ENCODE peak calls at places on chromosomes 16 and 17, in seven cellular contexts. One of them, this sample, is unnamed.

GRCh38 chr17:37239690-37240344 is 136.0 kb upstream of the C17orf78 start:
- DNase-seq in GM12891: no peak
- DNase-seq in HCT116: peak; percentile 3
- DNase-seq in H1: no peak
- DNase-seq in sigmoid colon: no peak
- DNase-seq in HepG2: peak; percentile 8
- DNase-seq in stomach: no peak
- DNase-seq in this sample: no peak

GRCh38 chr16:65285128-65286120 is 163.6 kb upstream of the CDH11 start:
- DNase-seq in GM12891: no peak
- DNase-seq in HCT116: no peak
- DNase-seq in H1: no peak
- DNase-seq in sigmoid colon: no peak
- DNase-seq in HepG2: no peak
- DNase-seq in stomach: no peak
- DNase-seq in this sample: no peak

GRCh38 chr16:1461146-1461545 is 13.7 kb downstream of the CLCN7 start:
- DNase-seq in GM12891: no peak
- DNase-seq in HCT116: no peak
- DNase-seq in H1: no peak
- DNase-seq in sigmoid colon: no peak
- DNase-seq in HepG2: no peak
- DNase-seq in stomach: no peak
- DNase-seq in this sample: no peak

GRCh38 chr16:79307214-79307613 is 293.3 kb downstream of the MAF start:
- DNase-seq in GM12891: no peak
- DNase-seq in HCT116: no peak
- DNase-seq in H1: no peak
- DNase-seq in sigmoid colon: peak; percentile 79
- DNase-seq in HepG2: no peak
- DNase-seq in stomach: no peak
- DNase-seq in this sample: no peak

GRCh38 chr16:46884513-46885293 is 541 bp downstream of the GPT2 start:
- DNase-seq in GM12891: no peak
- DNase-seq in HCT116: no peak
- DNase-seq in H1: no peak
- DNase-seq in sigmoid colon: no peak
- DNase-seq in HepG2: no peak
- DNase-seq in stomach: no peak
- DNase-seq in this sample: no peak

GRCh38 chr16:28935333-28935732 is 3.6 kb downstream of the CD19 start:
- DNase-seq in GM12891: no peak
- DNase-seq in HCT116: no peak
- DNase-seq in H1: no peak
- DNase-seq in sigmoid colon: no peak
- DNase-seq in HepG2: no peak
- DNase-seq in stomach: no peak
- DNase-seq in this sample: no peak

GRCh38 chr17:51165680-51166197 is 472 bp upstream of the NME2 start:
- DNase-seq in GM12891: peak; percentile 42
- DNase-seq in HCT116: no peak
- DNase-seq in H1: no peak
- DNase-seq in sigmoid colon: peak; percentile 73
- DNase-seq in HepG2: no peak
- DNase-seq in stomach: peak; percentile 28
- DNase-seq in this sample: no peak

GRCh38 chr17:56592487-56593072 is 919 bp upstream of the NOG start:
- DNase-seq in GM12891: peak; percentile 81
- DNase-seq in HCT116: no peak
- DNase-seq in H1: no peak
- DNase-seq in sigmoid colon: no peak
- DNase-seq in HepG2: peak; percentile 11
- DNase-seq in stomach: peak; percentile 64
- DNase-seq in this sample: peak; percentile 22

GRCh38 chr17:78362671-78363070 is 2.8 kb upstream of the SOCS3 start:
- DNase-seq in GM12891: no peak
- DNase-seq in HCT116: no peak
- DNase-seq in H1: no peak
- DNase-seq in sigmoid colon: no peak
- DNase-seq in HepG2: no peak
- DNase-seq in stomach: no peak
- DNase-seq in this sample: no peak

GRCh38 chr17:77882481-77883212 is 75.9 kb upstream of the TNRC6C start:
- DNase-seq in GM12891: no peak
- DNase-seq in HCT116: no peak
- DNase-seq in H1: no peak
- DNase-seq in sigmoid colon: peak; percentile 77
- DNase-seq in HepG2: peak; percentile 18
- DNase-seq in stomach: peak; percentile 44
- DNase-seq in this sample: peak; percentile 26

GRCh38 chr16:49936791-49937190 is 80.9 kb upstream of the ZNF423 start:
- DNase-seq in GM12891: no peak
- DNase-seq in HCT116: no peak
- DNase-seq in H1: no peak
- DNase-seq in sigmoid colon: no peak
- DNase-seq in HepG2: no peak
- DNase-seq in stomach: no peak
- DNase-seq in this sample: no peak

GRCh38 chr16:23535901-23536300 is 21.2 kb downstream of the EARS2 start:
- DNase-seq in GM12891: no peak
- DNase-seq in HCT116: no peak
- DNase-seq in H1: no peak
- DNase-seq in sigmoid colon: no peak
- DNase-seq in HepG2: no peak
- DNase-seq in stomach: no peak
- DNase-seq in this sample: no peak

GRCh38 chr16:457732-458400 is 32.4 kb downstream of the RAB11FIP3 start:
- DNase-seq in GM12891: no peak
- DNase-seq in HCT116: no peak
- DNase-seq in H1: no peak
- DNase-seq in sigmoid colon: no peak
- DNase-seq in HepG2: no peak
- DNase-seq in stomach: no peak
- DNase-seq in this sample: no peak

GRCh38 chr17:73261952-73262675 is 434 bp upstream of the CPSF4L start:
- DNase-seq in GM12891: no peak
- DNase-seq in HCT116: no peak
- DNase-seq in H1: peak; percentile 19
- DNase-seq in sigmoid colon: peak; percentile 67
- DNase-seq in HepG2: peak; percentile 93
- DNase-seq in stomach: peak; percentile 76
- DNase-seq in this sample: peak; percentile 77

GRCh38 chr17:5097101-5097834 is 14.4 kb downstream of the ZNF232 start:
- DNase-seq in GM12891: no peak
- DNase-seq in HCT116: no peak
- DNase-seq in H1: peak; percentile 69
- DNase-seq in sigmoid colon: peak; percentile 82
- DNase-seq in HepG2: no peak
- DNase-seq in stomach: peak; percentile 30
- DNase-seq in this sample: no peak

GRCh38 chr16:58037365-58038057 is 12.0 kb downstream of the MMP15 start:
- DNase-seq in GM12891: no peak
- DNase-seq in HCT116: no peak
- DNase-seq in H1: no peak
- DNase-seq in sigmoid colon: no peak
- DNase-seq in HepG2: no peak
- DNase-seq in stomach: no peak
- DNase-seq in this sample: no peak

GRCh38 chr17:69406906-69407305 is 7.6 kb upstream of the MAP2K6 start:
- DNase-seq in GM12891: no peak
- DNase-seq in HCT116: no peak
- DNase-seq in H1: no peak
- DNase-seq in sigmoid colon: no peak
- DNase-seq in HepG2: no peak
- DNase-seq in stomach: no peak
- DNase-seq in this sample: no peak

GRCh38 chr16:50933257-50933656 is 191.4 kb downstream of the CYLD start:
- DNase-seq in GM12891: no peak
- DNase-seq in HCT116: no peak
- DNase-seq in H1: no peak
- DNase-seq in sigmoid colon: no peak
- DNase-seq in HepG2: no peak
- DNase-seq in stomach: no peak
- DNase-seq in this sample: no peak

GRCh38 chr17:35160354-35161201 is 13.0 kb downstream of the UNC45B start:
- DNase-seq in GM12891: no peak
- DNase-seq in HCT116: no peak
- DNase-seq in H1: no peak
- DNase-seq in sigmoid colon: no peak
- DNase-seq in HepG2: no peak
- DNase-seq in stomach: no peak
- DNase-seq in this sample: no peak

GRCh38 chr17:50443492-50444051 is 17.6 kb downstream of the ACSF2 start:
- DNase-seq in GM12891: no peak
- DNase-seq in HCT116: no peak
- DNase-seq in H1: no peak
- DNase-seq in sigmoid colon: no peak
- DNase-seq in HepG2: no peak
- DNase-seq in stomach: no peak
- DNase-seq in this sample: no peak

GRCh38 chr16:31487720-31488629 is 5.1 kb downstream of the SLC5A2 start:
- DNase-seq in GM12891: peak; percentile 93
- DNase-seq in HCT116: no peak
- DNase-seq in H1: no peak
- DNase-seq in sigmoid colon: no peak
- DNase-seq in HepG2: no peak
- DNase-seq in stomach: peak; percentile 75
- DNase-seq in this sample: no peak

GRCh38 chr16:19899605-19899955 is 14.9 kb upstream of the GPRC5B start:
- DNase-seq in GM12891: no peak
- DNase-seq in HCT116: no peak
- DNase-seq in H1: no peak
- DNase-seq in sigmoid colon: no peak
- DNase-seq in HepG2: no peak
- DNase-seq in stomach: no peak
- DNase-seq in this sample: no peak

GRCh38 chr17:68221786-68222185 is 26.1 kb upstream of the AMZ2 start:
- DNase-seq in GM12891: no peak
- DNase-seq in HCT116: no peak
- DNase-seq in H1: no peak
- DNase-seq in sigmoid colon: no peak
- DNase-seq in HepG2: no peak
- DNase-seq in stomach: no peak
- DNase-seq in this sample: no peak

GRCh38 chr17:73293480-73293911 is 18.3 kb downstream of the CDC42EP4 start:
- DNase-seq in GM12891: no peak
- DNase-seq in HCT116: peak; percentile 78
- DNase-seq in H1: no peak
- DNase-seq in sigmoid colon: peak; percentile 92
- DNase-seq in HepG2: no peak
- DNase-seq in stomach: peak; percentile 85
- DNase-seq in this sample: peak; percentile 74

GRCh38 chr16:10937068-10937859 is 5.0 kb downstream of the DEXI start:
- DNase-seq in GM12891: no peak
- DNase-seq in HCT116: no peak
- DNase-seq in H1: no peak
- DNase-seq in sigmoid colon: no peak
- DNase-seq in HepG2: no peak
- DNase-seq in stomach: peak; percentile 71
- DNase-seq in this sample: no peak
- TF ChIP-seq POLR2A in GM12891: peak; percentile 60
- TF ChIP-seq POLR2A in HCT116: no peak
- TF ChIP-seq POLR2A in H1: no peak
- TF ChIP-seq POLR2A in sigmoid colon: no peak
- TF ChIP-seq POLR2A in HepG2: no peak
- TF ChIP-seq POLR2A in stomach: no peak
- TF ChIP-seq POLR2A in this sample: no peak

GRCh38 chr16:85607331-85607765 is 5.8 kb upstream of the GSE1 start:
- DNase-seq in GM12891: no peak
- DNase-seq in HCT116: no peak
- DNase-seq in H1: no peak
- DNase-seq in sigmoid colon: no peak
- DNase-seq in HepG2: no peak
- DNase-seq in stomach: peak; percentile 51
- DNase-seq in this sample: no peak
- TF ChIP-seq POLR2AphosphoS5 in GM12891: no peak
- TF ChIP-seq POLR2AphosphoS5 in HCT116: no peak
- TF ChIP-seq POLR2AphosphoS5 in H1: no peak
- TF ChIP-seq POLR2AphosphoS5 in sigmoid colon: no peak
- TF ChIP-seq POLR2AphosphoS5 in HepG2: no peak
- TF ChIP-seq POLR2AphosphoS5 in stomach: no peak
- TF ChIP-seq POLR2AphosphoS5 in this sample: no peak

DNA sequence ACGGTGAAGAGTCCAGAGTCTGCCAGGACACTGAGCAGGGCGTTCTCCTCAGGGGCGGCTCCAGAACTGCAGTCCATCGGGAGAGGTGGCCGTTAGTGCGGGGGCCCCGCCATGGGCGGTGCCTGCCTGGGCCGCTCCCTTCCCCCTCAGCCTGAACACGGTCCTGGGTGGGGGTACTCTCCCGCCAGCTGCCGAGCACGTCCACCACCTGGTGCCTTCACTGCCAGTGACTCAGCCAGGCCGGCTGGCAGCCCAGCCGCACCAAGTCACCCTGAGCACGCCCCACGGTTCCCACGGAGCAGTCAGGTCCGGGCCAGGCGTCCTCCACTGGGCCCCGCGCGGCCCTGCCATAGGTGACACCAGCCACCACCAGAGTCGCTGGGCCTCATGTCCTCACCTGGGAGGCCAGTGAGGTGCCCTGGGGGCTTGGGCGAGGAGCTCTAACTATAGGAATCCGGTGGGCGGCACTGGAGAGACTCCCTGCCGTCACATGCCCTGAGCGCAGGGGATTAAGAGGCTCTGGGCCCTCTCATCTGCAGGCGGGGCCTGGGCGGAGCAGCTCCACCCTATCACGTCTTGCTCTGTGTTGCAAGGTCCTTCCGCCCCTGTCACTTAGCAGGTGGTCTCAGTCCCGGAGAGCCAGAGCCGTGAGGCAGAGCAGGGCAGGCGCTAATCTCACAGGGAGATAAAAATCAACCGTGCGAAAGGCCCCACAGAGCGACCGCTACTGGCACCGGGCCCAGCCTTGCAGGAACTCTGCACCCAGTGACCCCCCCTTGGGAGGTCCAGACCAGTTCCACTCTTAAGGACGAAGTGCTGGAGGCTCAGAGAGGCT is 14.3 kb downstream of the PIEZO1 start:
- DNase-seq in GM12891: no peak
- DNase-seq in HCT116: peak; percentile 78
- DNase-seq in H1: peak; percentile 69
- DNase-seq in sigmoid colon: peak; percentile 94
- DNase-seq in HepG2: peak; percentile 81
- DNase-seq in stomach: peak; percentile 40
- DNase-seq in this sample: no peak
- TF ChIP-seq POLR2A in GM12891: no peak
- TF ChIP-seq POLR2A in HCT116: no peak
- TF ChIP-seq POLR2A in H1: no peak
- TF ChIP-seq POLR2A in sigmoid colon: no peak
- TF ChIP-seq POLR2A in HepG2: peak; percentile 24
- TF ChIP-seq POLR2A in stomach: no peak
- TF ChIP-seq POLR2A in this sample: no peak

GRCh38 chr17:44190496-44190895 is 3.7 kb downstream of the TMUB2 start:
- DNase-seq in GM12891: no peak
- DNase-seq in HCT116: no peak
- DNase-seq in H1: no peak
- DNase-seq in sigmoid colon: no peak
- DNase-seq in HepG2: no peak
- DNase-seq in stomach: no peak
- DNase-seq in this sample: no peak
- TF ChIP-seq POLR2AphosphoS5 in GM12891: no peak
- TF ChIP-seq POLR2AphosphoS5 in HCT116: no peak
- TF ChIP-seq POLR2AphosphoS5 in H1: no peak
- TF ChIP-seq POLR2AphosphoS5 in sigmoid colon: no peak
- TF ChIP-seq POLR2AphosphoS5 in HepG2: no peak
- TF ChIP-seq POLR2AphosphoS5 in stomach: no peak
- TF ChIP-seq POLR2AphosphoS5 in this sample: no peak

GRCh38 chr17:57984936-57985674 is 2.9 kb downstream of the VEZF1 start:
- DNase-seq in GM12891: no peak
- DNase-seq in HCT116: no peak
- DNase-seq in H1: no peak
- DNase-seq in sigmoid colon: no peak
- DNase-seq in HepG2: no peak
- DNase-seq in stomach: no peak
- DNase-seq in this sample: no peak
- TF ChIP-seq POLR2A in GM12891: no peak
- TF ChIP-seq POLR2A in HCT116: no peak
- TF ChIP-seq POLR2A in H1: no peak
- TF ChIP-seq POLR2A in sigmoid colon: no peak
- TF ChIP-seq POLR2A in HepG2: no peak
- TF ChIP-seq POLR2A in stomach: no peak
- TF ChIP-seq POLR2A in this sample: no peak